ENCODE peak calls at places on chromosomes 5 and 9, in four cellular contexts. One of them, this sample, is unnamed.

GRCh38 chr9:75023846-75024245 is 4.2 kb downstream of the CARNMT1 start:
- DNase-seq in neural progenitor cell: no peak
- DNase-seq in heart left ventricle: no peak
- DNase-seq in CD4-positive, alpha-beta T cell: no peak
- DNase-seq in this sample: no peak

GRCh38 chr5:128774605-128775004 is 190.7 kb upstream of the SLC27A6 start:
- DNase-seq in neural progenitor cell: no peak
- DNase-seq in CD4-positive, alpha-beta T cell: no peak
- DNase-seq in heart left ventricle: no peak
- DNase-seq in this sample: no peak

GRCh38 chr5:172106511-172107356 is 81.3 kb downstream of the STK10 start:
- DNase-seq in neural progenitor cell: peak
- DNase-seq in heart left ventricle: peak
- DNase-seq in CD4-positive, alpha-beta T cell: peak
- DNase-seq in this sample: peak

GRCh38 chr9:108400267-108400666 is 455.5 kb downstream of the ACTL7B start:
- DNase-seq in CD4-positive, alpha-beta T cell: no peak
- DNase-seq in neural progenitor cell: no peak
- DNase-seq in heart left ventricle: no peak
- DNase-seq in this sample: no peak

GRCh38 chr9:4866239-4866969 is 73.7 kb downstream of the RCL1 start:
- DNase-seq in heart left ventricle: no peak
- DNase-seq in neural progenitor cell: no peak
- DNase-seq in CD4-positive, alpha-beta T cell: no peak
- DNase-seq in this sample: no peak

GRCh38 chr9:117720555-117720954 is 16.4 kb downstream of the TLR4 start:
- DNase-seq in neural progenitor cell: no peak
- DNase-seq in heart left ventricle: peak
- DNase-seq in CD4-positive, alpha-beta T cell: no peak
- DNase-seq in this sample: no peak

GRCh38 chr5:65482280-65482726 is 583 bp upstream of the ADAMTS6 start:
- DNase-seq in neural progenitor cell: peak
- DNase-seq in heart left ventricle: no peak
- DNase-seq in CD4-positive, alpha-beta T cell: no peak
- DNase-seq in this sample: no peak

GRCh38 chr9:124852829-124853531 is at the start of gene WDR38:
- DNase-seq in heart left ventricle: peak
- DNase-seq in CD4-positive, alpha-beta T cell: peak
- DNase-seq in neural progenitor cell: peak
- DNase-seq in this sample: peak

GRCh38 chr9:107172160-107172978 is 110.7 kb upstream of the RAD23B start:
- DNase-seq in heart left ventricle: peak
- DNase-seq in neural progenitor cell: peak
- DNase-seq in CD4-positive, alpha-beta T cell: peak
- DNase-seq in this sample: no peak

GRCh38 chr5:89628876-89629635 is 746.1 kb upstream of the MEF2C start:
- DNase-seq in heart left ventricle: no peak
- DNase-seq in neural progenitor cell: no peak
- DNase-seq in CD4-positive, alpha-beta T cell: no peak
- DNase-seq in this sample: no peak

GRCh38 chr5:60519372-60519771 is 180.6 kb downstream of the DEPDC1B start:
- DNase-seq in CD4-positive, alpha-beta T cell: no peak
- DNase-seq in neural progenitor cell: no peak
- DNase-seq in heart left ventricle: no peak
- DNase-seq in this sample: no peak

GRCh38 chr5:10151656-10152055 is 98.0 kb downstream of the ATPSCKMT start:
- DNase-seq in neural progenitor cell: no peak
- DNase-seq in CD4-positive, alpha-beta T cell: no peak
- DNase-seq in heart left ventricle: no peak
- DNase-seq in this sample: no peak

GRCh38 chr5:74056102-74056788 is 430.2 kb downstream of the ARHGEF28 start:
- DNase-seq in CD4-positive, alpha-beta T cell: no peak
- DNase-seq in heart left ventricle: no peak
- DNase-seq in neural progenitor cell: no peak
- DNase-seq in this sample: no peak

GRCh38 chr5:131854134-131854533 is 57.3 kb upstream of the FNIP1 start:
- DNase-seq in heart left ventricle: no peak
- DNase-seq in neural progenitor cell: no peak
- DNase-seq in CD4-positive, alpha-beta T cell: no peak
- DNase-seq in this sample: no peak

GRCh38 chr5:155728146-155728856 is 598.7 kb upstream of the SGCD start:
- DNase-seq in heart left ventricle: peak
- DNase-seq in neural progenitor cell: peak
- DNase-seq in CD4-positive, alpha-beta T cell: no peak
- DNase-seq in this sample: peak

GRCh38 chr5:175306381-175306780 is 137.6 kb downstream of the DRD1 start:
- DNase-seq in heart left ventricle: no peak
- DNase-seq in neural progenitor cell: no peak
- DNase-seq in CD4-positive, alpha-beta T cell: no peak
- DNase-seq in this sample: no peak

GRCh38 chr9:129154866-129155477 is 23.1 kb downstream of the IER5L start:
- DNase-seq in neural progenitor cell: no peak
- DNase-seq in CD4-positive, alpha-beta T cell: no peak
- DNase-seq in heart left ventricle: no peak
- DNase-seq in this sample: peak

GRCh38 chr5:117100156-117100555 is 525.5 kb upstream of the SEMA6A start:
- DNase-seq in neural progenitor cell: no peak
- DNase-seq in CD4-positive, alpha-beta T cell: no peak
- DNase-seq in heart left ventricle: no peak
- DNase-seq in this sample: no peak

GRCh38 chr5:123538670-123539459 is 26.9 kb downstream of the CSNK1G3 start:
- DNase-seq in CD4-positive, alpha-beta T cell: no peak
- DNase-seq in neural progenitor cell: peak
- DNase-seq in heart left ventricle: no peak
- DNase-seq in this sample: no peak

GRCh38 chr5:54537720-54538119 is 20.2 kb downstream of the SNX18 start:
- DNase-seq in heart left ventricle: no peak
- DNase-seq in neural progenitor cell: no peak
- DNase-seq in CD4-positive, alpha-beta T cell: no peak
- DNase-seq in this sample: no peak

GRCh38 chr9:99730063-99730462 is 91.6 kb upstream of the NR4A3 start:
- DNase-seq in CD4-positive, alpha-beta T cell: no peak
- DNase-seq in neural progenitor cell: no peak
- DNase-seq in heart left ventricle: no peak
- DNase-seq in this sample: no peak

GRCh38 chr5:61881821-61882220 is 424.2 kb upstream of the KIF2A start:
- DNase-seq in CD4-positive, alpha-beta T cell: no peak
- DNase-seq in neural progenitor cell: no peak
- DNase-seq in heart left ventricle: no peak
- DNase-seq in this sample: no peak

GRCh38 chr5:42423285-42424152 is at the start of gene GHR:
- DNase-seq in CD4-positive, alpha-beta T cell: no peak
- DNase-seq in heart left ventricle: peak
- DNase-seq in neural progenitor cell: peak
- DNase-seq in this sample: peak

GRCh38 chr9:27496134-27496504 is 28.0 kb upstream of the IFNK start:
- DNase-seq in heart left ventricle: no peak
- DNase-seq in neural progenitor cell: no peak
- DNase-seq in CD4-positive, alpha-beta T cell: no peak
- DNase-seq in this sample: no peak
- H3K27ac ChIP-seq in heart left ventricle: no peak
- H3K27ac ChIP-seq in neural progenitor cell: no peak
- H3K27ac ChIP-seq in CD4-positive, alpha-beta T cell: no peak
- H3K27ac ChIP-seq in this sample: no peak

GRCh38 chr5:37668524-37669047 is 171.3 kb downstream of the GDNF start:
- DNase-seq in neural progenitor cell: no peak
- DNase-seq in CD4-positive, alpha-beta T cell: no peak
- DNase-seq in heart left ventricle: peak
- DNase-seq in this sample: no peak
- H3K27ac ChIP-seq in neural progenitor cell: no peak
- H3K27ac ChIP-seq in CD4-positive, alpha-beta T cell: no peak
- H3K27ac ChIP-seq in heart left ventricle: no peak
- H3K27ac ChIP-seq in this sample: no peak

DNA sequence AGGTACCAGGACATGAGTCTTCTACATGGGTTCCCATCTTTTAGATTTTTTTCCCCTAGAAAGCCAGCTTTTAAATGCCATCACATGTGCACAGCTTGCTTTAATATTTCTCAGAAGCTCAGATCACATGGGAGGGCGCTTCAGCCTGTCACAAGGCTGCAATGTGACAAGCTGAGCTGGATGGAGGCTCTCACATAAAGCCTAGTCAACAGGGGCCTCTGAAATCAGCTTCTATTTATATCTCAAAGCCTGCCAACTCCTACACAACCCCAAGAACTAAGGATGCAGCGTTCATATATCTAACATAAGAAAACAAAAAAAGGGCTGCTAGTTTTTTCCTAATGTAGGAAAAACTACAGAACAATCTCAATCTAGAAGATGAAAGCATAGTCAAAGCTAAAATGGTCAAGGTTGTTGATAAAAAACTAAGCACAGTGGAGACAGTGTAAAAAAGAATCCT is 2.3 kb downstream of the ZFAND5 start:
- DNase-seq in CD4-positive, alpha-beta T cell: peak
- DNase-seq in heart left ventricle: peak
- DNase-seq in neural progenitor cell: peak
- DNase-seq in this sample: peak
- H3K27ac ChIP-seq in CD4-positive, alpha-beta T cell: no peak
- H3K27ac ChIP-seq in heart left ventricle: peak
- H3K27ac ChIP-seq in neural progenitor cell: no peak
- H3K27ac ChIP-seq in this sample: peak

DNA sequence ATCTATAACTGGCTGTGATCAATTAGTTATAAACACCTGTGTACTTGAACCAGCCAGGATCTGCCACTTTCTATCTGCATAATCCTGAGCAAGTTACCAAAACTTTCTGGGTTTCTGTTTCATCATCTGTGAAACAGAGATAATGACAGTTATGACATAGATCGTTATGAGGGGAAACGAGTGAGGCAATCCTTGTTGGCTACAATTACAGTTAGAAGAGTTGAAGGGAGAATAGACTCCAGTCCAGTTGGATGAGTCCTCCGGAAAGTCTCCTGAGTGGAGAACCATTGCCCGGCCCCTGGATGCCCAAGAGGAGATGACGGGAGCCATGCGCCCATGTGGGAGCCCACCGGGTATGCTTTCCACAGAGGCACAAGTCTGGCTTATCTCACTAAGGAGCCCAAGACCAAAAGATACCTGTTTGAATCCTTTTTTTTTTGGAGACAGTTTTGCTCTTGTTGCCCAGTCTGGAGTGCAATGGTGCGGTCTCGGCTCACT is 4.5 kb downstream of the PDE6A start:
- DNase-seq in neural progenitor cell: no peak
- DNase-seq in heart left ventricle: no peak
- DNase-seq in CD4-positive, alpha-beta T cell: no peak
- DNase-seq in this sample: no peak
- H3K27ac ChIP-seq in neural progenitor cell: no peak
- H3K27ac ChIP-seq in heart left ventricle: no peak
- H3K27ac ChIP-seq in CD4-positive, alpha-beta T cell: no peak
- H3K27ac ChIP-seq in this sample: no peak

This sample was measured in upper lobe of left lung.